ENCODE peak calls at places on chromosomes 11 and 22, in seven cellular contexts. B is mucosa of gallbladder; T is ureter; R is mesothelial cell of epicardium; A is activated CD8-positive, alpha-beta memory T cell treated with anti-CD3 and anti-CD28 coated beads for 48 hours; L is HT-29; F is NCI-H1092 treated with DMSO at 0.1 percent for 48 hours. W is an unnamed sample.

GRCh38 chr22:28514314-28514713 is 165.3 kb downstream of the TTC28 start:
- DNase-seq in R (no peak), A (no peak), L (no peak), T (no peak), F (no peak), B (no peak), W (peak)

GRCh38 chr11:42958635-42959034 is 353.2 kb upstream of the API5 start:
- DNase-seq in R (no peak), L (no peak), T (no peak), B (no peak), F (no peak), A (no peak), W (no peak)

GRCh38 chr22:38271101-38271500 is 1.7 kb downstream of the TMEM184B start:
- DNase-seq in L (no peak), A (no peak), F (no peak), R (no peak), B (no peak), T (no peak), W (no peak)

GRCh38 chr11:45930031-45930794 is 7.8 kb downstream of the LARGE2 start:
- DNase-seq in F (peak), A (no peak), R (no peak), T (peak), L (no peak), B (peak), W (no peak)

GRCh38 chr11:31815743-31816466 is 4.8 kb upstream of the PAX6 start:
- DNase-seq in L (no peak), T (no peak), F (no peak), R (no peak), A (no peak), B (no peak), W (peak)

GRCh38 chr11:69529001-69529400 is 47.5 kb downstream of the LINC01488 start:
- DNase-seq in T (no peak), B (no peak), L (no peak), A (no peak), F (no peak), R (no peak), W (no peak)

GRCh38 chr22:27648074-27648473 is 153.5 kb downstream of the MN1 start:
- DNase-seq in F (no peak), A (no peak), B (no peak), L (no peak), R (no peak), T (no peak), W (no peak)

GRCh38 chr11:65003282-65003681 is 6.5 kb upstream of the BATF2 start:
- DNase-seq in L (no peak), T (no peak), F (no peak), A (no peak), R (no peak), B (no peak), W (no peak)

GRCh38 chr11:47946682-47947575 is 33.4 kb upstream of the PTPRJ start:
- DNase-seq in B (peak), L (peak), T (peak), F (no peak), R (no peak), A (no peak), W (no peak)

GRCh38 chr11:111983187-111983986 is 41.8 kb upstream of the DLAT start:
- DNase-seq in F (no peak), L (peak), B (peak), R (peak), A (no peak), T (no peak), W (no peak)